ENCODE peak calls at places on chromosomes 4 and X, in seven cellular contexts. Y is SK-N-SH, Q is cardiac fibroblast, F is adrenal gland, R is lower leg skin, W is Peyer's patch, N is HCT116. B is an unnamed sample.

GRCh38 chr4:70505152-70505748 is 13.1 kb upstream of the AMTN start:
- DNase-seq in W (peak), R (no peak), F (peak), Q (peak), N (peak), Y (peak), B (no peak)

GRCh38 chr4:15410750-15411149 is 17.1 kb upstream of the C1QTNF7 start:
- DNase-seq in W (no peak), Q (peak), Y (peak), F (no peak), N (no peak), R (no peak), B (no peak)

GRCh38 chrX:51891821-51892551 is 1.4 kb upstream of the MAGED1 start:
- DNase-seq in R (no peak), Q (peak), Y (peak), N (no peak), W (no peak), F (peak), B (no peak)

GRCh38 chrX:70033348-70033747 is 16.4 kb downstream of the AWAT2 start:
- DNase-seq in W (no peak), Y (peak), F (no peak), Q (peak), N (peak), R (no peak), B (no peak)

GRCh38 chr4:160319221-160319867 is 1216.5 kb downstream of the RAPGEF2 start:
- DNase-seq in W (no peak), R (no peak), N (peak), F (no peak), Y (no peak), Q (no peak), B (no peak)

GRCh38 chr4:86033171-86033570 is 326.7 kb downstream of the MAPK10 start:
- DNase-seq in R (no peak), N (no peak), W (no peak), Y (no peak), Q (peak), F (peak), B (no peak)

GRCh38 chr4:158314756-158315487 is 104.6 kb downstream of the TMEM144 start:
- DNase-seq in R (no peak), N (no peak), F (no peak), W (no peak), Y (no peak), Q (peak), B (no peak)

GRCh38 chr4:87973283-87974169 is 2.0 kb upstream of the SPP1 start:
- DNase-seq in F (peak), Q (peak), N (peak), Y (peak), W (peak), R (no peak), B (no peak)

GRCh38 chr4:27930291-27930690 is 1069.7 kb downstream of the STIM2 start:
- DNase-seq in Y (no peak), F (no peak), W (no peak), N (no peak), R (no peak), Q (no peak), B (no peak)

GRCh38 chr4:8916251-8916913 is 44.7 kb upstream of the HMX1 start:
- DNase-seq in W (peak), Q (no peak), R (peak), N (no peak), Y (peak), F (no peak), B (no peak)

GRCh38 chrX:335758-336155 is 17.2 kb upstream of the GTPBP6 start:
- DNase-seq in N (no peak), R (no peak), Y (no peak), W (no peak), Q (no peak), F (no peak), B (no peak)

GRCh38 chr4:106320235-106320634 is 3.9 kb downstream of the AIMP1 start:
- DNase-seq in N (no peak), Q (no peak), R (no peak), Y (no peak), F (no peak), W (no peak), B (no peak)

GRCh38 chrX:43279341-43279808 is 376.7 kb upstream of the MAOA start:
- DNase-seq in F (no peak), Y (no peak), N (no peak), W (no peak), Q (no peak), R (no peak), B (no peak)

GRCh38 chrX:151973851-151974335 is 583 bp downstream of the GABRE start:
- DNase-seq in N (no peak), R (peak), W (peak), Y (peak), Q (peak), F (no peak), B (no peak)

GRCh38 chrX:50876551-50876950 is 34.0 kb upstream of the BMP15 start:
- DNase-seq in N (no peak), Y (no peak), Q (no peak), W (no peak), R (no peak), F (no peak), B (no peak)

GRCh38 chr4:118585015-118585414 is 100.2 kb upstream of the METTL14 start:
- DNase-seq in F (no peak), W (no peak), Q (no peak), N (no peak), Y (no peak), R (no peak), B (no peak)

GRCh38 chr4:59540311-59540710 is 1659.8 kb upstream of the ADGRL3 start:
- DNase-seq in W (no peak), Q (no peak), Y (no peak), N (no peak), R (no peak), F (no peak), B (no peak)

GRCh38 chr4:57074753-57075152 is 35.4 kb downstream of the IGFBP7 start:
- DNase-seq in W (no peak), N (no peak), Q (peak), R (no peak), F (no peak), Y (peak), B (no peak)

GRCh38 chr4:6909113-6909969 is at the start of gene TBC1D14:
- DNase-seq in N (peak), W (peak), R (peak), Y (peak), F (peak), Q (peak), B (peak)

GRCh38 chr4:180618396-180618795 is 1624.8 kb upstream of the TENM3 start:
- DNase-seq in R (no peak), N (no peak), F (no peak), W (no peak), Y (no peak), Q (no peak), B (no peak)

GRCh38 chrX:1231850-1232505 is 19.5 kb upstream of the CRLF2 start:
- DNase-seq in W (no peak), R (peak), N (no peak), Q (no peak), F (no peak), Y (no peak), B (no peak)

GRCh38 chrX:72430405-72430968 is 124.8 kb upstream of the CITED1 start:
- DNase-seq in Y (no peak), N (no peak), R (no peak), Q (peak), F (no peak), W (no peak), B (no peak)

GRCh38 chr4:76744253-76744921 is 153.6 kb downstream of the SOWAHB start:
- DNase-seq in F (no peak), W (no peak), Q (peak), Y (no peak), N (no peak), R (no peak), B (no peak)

GRCh38 chrX:93585661-93586060 is 87.7 kb downstream of the NAP1L3 start:
- DNase-seq in R (no peak), F (no peak), N (no peak), W (no peak), Y (no peak), Q (peak), B (no peak)

GRCh38 chr4:148292596-148293175 is 149.5 kb downstream of the NR3C2 start:
- DNase-seq in Y (no peak), Q (no peak), R (no peak), W (no peak), N (no peak), F (no peak), B (no peak)

GRCh38 chrX:107559506-107559905 is 68.8 kb upstream of the PRPS1 start:
- DNase-seq in F (no peak), R (peak), Q (peak), W (no peak), Y (no peak), N (no peak), B (no peak)

GRCh38 chr4:184477201-184477999 is 3.0 kb upstream of the IRF2 start:
- DNase-seq in R (no peak), N (no peak), Q (no peak), F (no peak), Y (no peak), W (no peak), B (no peak)

GRCh38 chr4:127188847-127189246 is 443.9 kb upstream of the INTU start:
- DNase-seq in R (no peak), Q (no peak), W (no peak), F (no peak), Y (no peak), N (peak), B (no peak)
- TF ChIP-seq CTCF in R (no peak), Q (no peak), W (no peak), F (peak), Y (peak), N (peak), B (no peak)

DNA sequence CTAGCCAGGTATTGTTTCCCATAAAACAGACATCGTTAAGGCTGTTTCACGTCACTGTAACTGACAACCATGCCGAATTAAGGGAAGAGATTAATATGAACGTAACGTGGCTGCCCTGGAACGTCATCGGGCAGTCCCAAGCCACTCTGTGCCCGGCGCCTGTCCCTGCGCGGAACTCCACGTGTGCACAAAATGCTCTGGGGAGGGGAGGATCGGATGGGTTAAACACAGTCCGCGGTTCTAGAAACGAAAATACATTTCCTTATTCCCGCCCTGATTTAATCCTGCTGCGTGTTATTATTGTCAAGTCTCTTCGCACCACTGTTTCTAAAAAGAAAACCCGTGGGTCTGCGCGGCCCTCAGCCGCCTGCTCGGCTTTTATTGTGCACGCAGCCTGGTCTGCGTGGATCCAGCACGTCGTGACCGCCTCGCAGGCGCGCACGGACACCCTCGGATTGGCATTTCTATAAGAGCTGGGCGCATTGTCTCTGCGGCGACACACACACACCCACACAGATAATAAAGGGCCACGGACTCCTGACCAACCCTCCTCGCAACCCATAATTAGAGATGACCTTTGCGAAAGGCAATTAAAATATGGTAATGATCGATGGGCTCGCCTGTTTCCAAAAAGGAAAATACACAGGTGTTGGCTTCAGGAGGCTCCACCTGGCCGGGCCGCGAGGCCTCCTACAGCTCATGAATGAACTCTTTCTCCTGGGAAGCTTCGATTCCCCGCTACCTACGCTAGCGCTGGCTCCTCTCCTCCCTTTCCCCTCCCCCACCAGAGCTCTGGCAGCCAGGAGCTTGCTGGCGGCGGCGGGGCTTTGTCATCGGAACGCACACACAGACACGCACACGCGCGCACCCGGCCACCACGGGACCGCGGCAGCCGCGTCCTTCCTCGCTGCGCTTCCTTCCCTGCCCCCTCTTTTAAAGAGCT is 69.8 kb upstream of the BCOR start:
- DNase-seq in Q (no peak), Y (no peak), R (no peak), F (no peak), N (no peak), W (peak), B (no peak)
- TF ChIP-seq CTCF in Q (no peak), Y (no peak), R (no peak), F (no peak), N (no peak), W (no peak), B (no peak)

DNA sequence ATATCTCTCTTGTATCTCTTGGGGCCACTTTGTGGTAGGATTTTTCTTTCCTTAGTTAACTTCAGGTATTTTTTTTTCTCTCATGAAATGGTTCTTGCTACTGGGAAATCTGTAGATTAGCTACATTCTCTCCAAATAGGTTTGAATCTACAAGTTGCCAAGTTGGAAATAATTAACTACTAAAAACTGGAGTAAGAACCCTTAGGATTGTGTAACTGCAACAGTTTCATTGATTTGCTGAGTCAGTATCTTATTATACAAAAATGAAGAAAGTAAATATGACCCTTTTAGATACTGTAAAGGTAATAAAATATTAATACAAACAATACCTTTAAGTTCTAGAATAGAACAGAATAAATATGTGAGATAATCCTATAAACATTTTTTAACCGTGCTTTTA is 327.9 kb downstream of the CXXC4 start:
- DNase-seq in F (no peak), Y (no peak), R (no peak), N (no peak), W (no peak), Q (no peak), B (no peak)
- TF ChIP-seq CTCF in F (no peak), Y (no peak), R (no peak), N (no peak), W (no peak), Q (no peak), B (no peak)

DNA sequence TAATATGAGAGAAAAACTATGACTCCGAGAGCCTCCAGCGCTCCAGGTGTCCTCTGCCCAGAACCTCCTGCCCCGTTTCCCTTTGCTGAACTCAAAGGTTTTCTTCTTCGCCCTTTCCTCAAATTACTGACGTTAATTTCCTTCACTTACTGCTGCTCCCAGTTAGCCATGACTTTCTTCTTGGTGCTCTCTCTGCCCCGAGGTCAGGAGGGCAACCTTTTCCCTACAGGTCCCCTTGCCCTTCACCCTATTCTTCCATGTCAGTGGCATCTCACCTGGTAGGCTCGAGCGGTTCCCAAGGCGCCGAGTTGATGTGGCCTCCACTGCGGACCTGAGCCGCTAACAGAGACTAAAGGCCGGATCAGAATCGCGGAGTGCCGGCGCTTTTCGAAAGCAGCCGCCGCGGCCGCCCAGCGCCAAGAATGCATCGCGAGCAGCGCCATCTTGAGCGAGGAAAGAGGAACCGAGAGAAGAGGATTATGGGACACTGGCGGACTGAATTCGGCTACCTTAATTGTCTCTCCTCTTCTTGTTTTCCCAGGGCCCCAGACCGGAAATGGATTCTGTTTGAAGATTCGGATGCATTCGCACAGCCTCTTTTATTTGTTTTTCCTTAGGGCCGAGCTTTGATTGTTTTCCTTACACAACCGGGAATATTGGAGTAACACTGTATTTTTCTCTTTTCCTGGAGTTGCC is at the start of gene ABCB7:
- DNase-seq in Q (peak), W (peak), Y (peak), F (peak), R (peak), N (peak), B (no peak)
- TF ChIP-seq CTCF in Q (peak), W (no peak), Y (peak), F (no peak), R (no peak), N (no peak), B (no peak)

DNA sequence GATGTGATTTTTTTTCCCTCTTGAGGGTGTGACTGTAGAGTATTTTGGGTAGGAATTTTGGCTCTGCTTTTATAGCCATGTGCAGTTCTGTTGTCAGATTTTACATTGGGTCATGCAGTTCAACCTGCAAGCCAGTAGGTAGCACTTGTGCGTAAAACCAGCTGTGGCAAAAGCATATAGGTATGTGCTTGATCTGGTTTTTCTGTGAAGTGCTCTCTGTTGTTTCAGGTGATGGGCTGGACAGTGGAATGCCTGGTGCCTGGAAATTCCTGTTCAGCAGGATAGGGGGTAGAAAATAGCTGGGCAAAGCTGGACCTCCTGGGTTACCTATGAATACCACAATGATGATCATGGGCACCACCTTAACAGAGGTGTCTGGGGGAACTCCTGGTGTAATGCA is 584.2 kb upstream of the PCDH10 start:
- DNase-seq in N (no peak), W (no peak), R (no peak), Y (no peak), F (no peak), Q (no peak), B (no peak)
- TF ChIP-seq CTCF in N (peak), W (no peak), R (no peak), Y (no peak), F (no peak), Q (no peak), B (no peak)

GRCh38 chr4:187944179-187944578 is 51.4 kb upstream of the ZFP42 start:
- DNase-seq in Y (no peak), R (no peak), N (no peak), Q (no peak), W (no peak), F (no peak), B (no peak)
- TF ChIP-seq CTCF in Y (no peak), R (no peak), N (no peak), Q (no peak), W (no peak), F (no peak), B (no peak)